ENCODE peak calls at places on chromosomes 7 and 10, in eight cellular contexts. R is mesendoderm, O is myocyte, Z is GM04504, L is astrocyte, T is astrocyte of the hippocampus, Q is Ammon's horn, V is left cardiac atrium. X is an unnamed sample.

GRCh38 chr10:29830526-29831512 is 196.0 kb upstream of the SVIL start:
- DNase-seq in Z (no peak), T (no peak), O (peak; percentile 12), V (no peak), Q (no peak), R (no peak), L (no peak), X (no peak)

GRCh38 chr7:13879994-13880686 is 109.3 kb downstream of the ETV1 start:
- DNase-seq in Q (no peak), Z (peak; percentile 28), T (peak; percentile 66), L (peak; percentile 81), R (peak; percentile 37), V (no peak), O (peak; percentile 10), X (no peak)

GRCh38 chr10:19749185-19749729 is 67.0 kb upstream of the PLXDC2 start:
- DNase-seq in Q (no peak), R (no peak), V (no peak), L (peak; percentile 90), T (peak; percentile 51), Z (peak; percentile 42), O (peak; percentile 72), X (peak; percentile 22)

GRCh38 chr7:112782498-112782897 is 7.7 kb downstream of the TMEM168 start:
- DNase-seq in V (no peak), Z (no peak), Q (no peak), R (no peak), O (peak; percentile 17), L (no peak), T (no peak), X (no peak)

GRCh38 chr10:30051220-30051619 is 8.2 kb downstream of the JCAD start:
- DNase-seq in R (no peak), Z (no peak), L (no peak), Q (no peak), O (no peak), V (no peak), T (no peak), X (no peak)

GRCh38 chr7:4006687-4007086 is 675.4 kb upstream of the FOXK1 start:
- DNase-seq in T (peak; percentile 40), R (no peak), O (no peak), L (no peak), V (no peak), Z (no peak), Q (no peak), X (no peak)

GRCh38 chr7:139942686-139943085 is 113.6 kb downstream of the TBXAS1 start:
- DNase-seq in R (no peak), L (no peak), O (no peak), V (no peak), Z (no peak), Q (no peak), T (no peak), X (no peak)

GRCh38 chr7:139231513-139232376 is 708 bp downstream of the UBN2 start:
- DNase-seq in Q (peak; percentile 34), V (peak; percentile 34), R (peak; percentile 50), O (peak; percentile 49), T (peak; percentile 51), Z (no peak), L (no peak), X (no peak)

GRCh38 chr7:39353615-39354376 is 212.4 kb upstream of the YAE1 start:
- DNase-seq in L (peak; percentile 84), Q (peak; percentile 15), Z (no peak), R (peak; percentile 95), V (peak; percentile 57), O (no peak), T (peak; percentile 94), X (peak; percentile 97)

GRCh38 chr7:27163776-27164380 is 1.5 kb downstream of the HOXA9 start:
- DNase-seq in V (peak; percentile 11), Q (no peak), L (no peak), R (no peak), Z (peak; percentile 8), O (no peak), T (no peak), X (no peak)